ENCODE peak calls at places on chromosomes 3 and 15, in nine cellular contexts. One of them, this sample, is unnamed.

GRCh38 chr15:92901053-92901761 is 1.1 kb downstream of the CHD2 start:
- DNase-seq in esophagus muscularis mucosa: no peak
- DNase-seq in GM23338: no peak
- DNase-seq in HL-60: no peak
- DNase-seq in upper lobe of left lung: no peak
- DNase-seq in K562: no peak
- DNase-seq in spleen: no peak
- DNase-seq in GM12891: no peak
- DNase-seq in SK-N-MC: no peak
- DNase-seq in this sample: no peak

GRCh38 chr3:124784686-124785382 is 54.6 kb downstream of the UMPS start:
- DNase-seq in esophagus muscularis mucosa: no peak
- DNase-seq in SK-N-MC: no peak
- DNase-seq in spleen: peak
- DNase-seq in GM12891: no peak
- DNase-seq in K562: no peak
- DNase-seq in upper lobe of left lung: no peak
- DNase-seq in HL-60: no peak
- DNase-seq in GM23338: no peak
- DNase-seq in this sample: no peak

GRCh38 chr3:66386011-66386924 is 114.6 kb downstream of the LRIG1 start:
- DNase-seq in upper lobe of left lung: no peak
- DNase-seq in spleen: no peak
- DNase-seq in HL-60: no peak
- DNase-seq in GM12891: peak
- DNase-seq in K562: no peak
- DNase-seq in GM23338: no peak
- DNase-seq in SK-N-MC: no peak
- DNase-seq in esophagus muscularis mucosa: no peak
- DNase-seq in this sample: no peak

GRCh38 chr3:129051776-129052400 is 8.7 kb upstream of the GP9 start:
- DNase-seq in GM12891: no peak
- DNase-seq in spleen: no peak
- DNase-seq in SK-N-MC: no peak
- DNase-seq in K562: no peak
- DNase-seq in esophagus muscularis mucosa: no peak
- DNase-seq in HL-60: no peak
- DNase-seq in upper lobe of left lung: no peak
- DNase-seq in GM23338: no peak
- DNase-seq in this sample: no peak

GRCh38 chr3:73107215-73107614 is 45.8 kb downstream of the EBLN2 start:
- DNase-seq in GM23338: no peak
- DNase-seq in upper lobe of left lung: no peak
- DNase-seq in SK-N-MC: no peak
- DNase-seq in esophagus muscularis mucosa: no peak
- DNase-seq in spleen: no peak
- DNase-seq in GM12891: no peak
- DNase-seq in K562: no peak
- DNase-seq in HL-60: no peak
- DNase-seq in this sample: no peak

GRCh38 chr15:38471974-38472373 is 18.0 kb downstream of the FAM98B start:
- DNase-seq in esophagus muscularis mucosa: no peak
- DNase-seq in SK-N-MC: no peak
- DNase-seq in GM23338: no peak
- DNase-seq in GM12891: no peak
- DNase-seq in HL-60: no peak
- DNase-seq in upper lobe of left lung: no peak
- DNase-seq in spleen: no peak
- DNase-seq in K562: no peak
- DNase-seq in this sample: no peak

GRCh38 chr3:41579861-41580260 is 380.6 kb downstream of the CTNNB1 start:
- DNase-seq in HL-60: no peak
- DNase-seq in GM12891: peak
- DNase-seq in upper lobe of left lung: no peak
- DNase-seq in GM23338: no peak
- DNase-seq in K562: no peak
- DNase-seq in esophagus muscularis mucosa: no peak
- DNase-seq in spleen: no peak
- DNase-seq in SK-N-MC: no peak
- DNase-seq in this sample: peak

GRCh38 chr3:108042300-108042699 is 48.5 kb downstream of the CD47 start:
- DNase-seq in spleen: no peak
- DNase-seq in esophagus muscularis mucosa: no peak
- DNase-seq in GM12891: no peak
- DNase-seq in GM23338: no peak
- DNase-seq in upper lobe of left lung: peak
- DNase-seq in K562: no peak
- DNase-seq in HL-60: no peak
- DNase-seq in SK-N-MC: no peak
- DNase-seq in this sample: no peak

GRCh38 chr15:98878172-98878571 is 129.4 kb downstream of the PGPEP1L start:
- DNase-seq in SK-N-MC: no peak
- DNase-seq in GM23338: no peak
- DNase-seq in HL-60: no peak
- DNase-seq in upper lobe of left lung: no peak
- DNase-seq in esophagus muscularis mucosa: no peak
- DNase-seq in spleen: no peak
- DNase-seq in GM12891: no peak
- DNase-seq in K562: no peak
- DNase-seq in this sample: no peak

GRCh38 chr3:119652306-119653033 is 7.9 kb downstream of the POPDC2 start:
- DNase-seq in spleen: no peak
- DNase-seq in esophagus muscularis mucosa: no peak
- DNase-seq in GM23338: no peak
- DNase-seq in SK-N-MC: no peak
- DNase-seq in GM12891: no peak
- DNase-seq in upper lobe of left lung: no peak
- DNase-seq in HL-60: no peak
- DNase-seq in K562: no peak
- DNase-seq in this sample: no peak

GRCh38 chr3:40780341-40780800 is 255.6 kb downstream of the ZNF621 start:
- DNase-seq in SK-N-MC: no peak
- DNase-seq in K562: no peak
- DNase-seq in spleen: no peak
- DNase-seq in HL-60: no peak
- DNase-seq in upper lobe of left lung: peak
- DNase-seq in GM23338: peak
- DNase-seq in esophagus muscularis mucosa: peak
- DNase-seq in GM12891: no peak
- DNase-seq in this sample: no peak

GRCh38 chr3:183931881-183932280 is 47.2 kb upstream of the PARL start:
- DNase-seq in SK-N-MC: no peak
- DNase-seq in K562: no peak
- DNase-seq in GM12891: no peak
- DNase-seq in spleen: no peak
- DNase-seq in esophagus muscularis mucosa: no peak
- DNase-seq in GM23338: no peak
- DNase-seq in HL-60: no peak
- DNase-seq in upper lobe of left lung: no peak
- DNase-seq in this sample: no peak

GRCh38 chr3:9903238-9903624 is 583 bp downstream of the IL17RE start:
- DNase-seq in HL-60: no peak
- DNase-seq in SK-N-MC: no peak
- DNase-seq in esophagus muscularis mucosa: no peak
- DNase-seq in K562: no peak
- DNase-seq in spleen: peak
- DNase-seq in GM12891: no peak
- DNase-seq in GM23338: no peak
- DNase-seq in upper lobe of left lung: no peak
- DNase-seq in this sample: no peak

GRCh38 chr3:113186566-113186965 is 24.8 kb upstream of the BOC start:
- DNase-seq in spleen: no peak
- DNase-seq in upper lobe of left lung: no peak
- DNase-seq in HL-60: no peak
- DNase-seq in K562: no peak
- DNase-seq in GM12891: no peak
- DNase-seq in SK-N-MC: no peak
- DNase-seq in esophagus muscularis mucosa: peak
- DNase-seq in GM23338: no peak
- DNase-seq in this sample: no peak

GRCh38 chr3:32306072-32306471 is 67.6 kb downstream of the CMTM8 start:
- DNase-seq in upper lobe of left lung: no peak
- DNase-seq in HL-60: no peak
- DNase-seq in GM12891: no peak
- DNase-seq in spleen: no peak
- DNase-seq in esophagus muscularis mucosa: no peak
- DNase-seq in K562: no peak
- DNase-seq in GM23338: no peak
- DNase-seq in SK-N-MC: no peak
- DNase-seq in this sample: no peak

GRCh38 chr3:172244011-172244410 is 204.2 kb downstream of the GHSR start:
- DNase-seq in GM12891: no peak
- DNase-seq in K562: no peak
- DNase-seq in HL-60: no peak
- DNase-seq in spleen: no peak
- DNase-seq in esophagus muscularis mucosa: no peak
- DNase-seq in SK-N-MC: no peak
- DNase-seq in GM23338: no peak
- DNase-seq in upper lobe of left lung: no peak
- DNase-seq in this sample: no peak

GRCh38 chr3:158710601-158711000 is 21.7 kb downstream of the RARRES1 start:
- DNase-seq in GM12891: no peak
- DNase-seq in HL-60: no peak
- DNase-seq in esophagus muscularis mucosa: no peak
- DNase-seq in K562: no peak
- DNase-seq in GM23338: no peak
- DNase-seq in SK-N-MC: no peak
- DNase-seq in upper lobe of left lung: no peak
- DNase-seq in spleen: no peak
- DNase-seq in this sample: no peak

GRCh38 chr15:84671211-84671610 is 13.2 kb upstream of the NMB start:
- DNase-seq in SK-N-MC: no peak
- DNase-seq in spleen: no peak
- DNase-seq in GM12891: no peak
- DNase-seq in upper lobe of left lung: no peak
- DNase-seq in K562: no peak
- DNase-seq in esophagus muscularis mucosa: no peak
- DNase-seq in HL-60: no peak
- DNase-seq in GM23338: no peak
- DNase-seq in this sample: no peak

GRCh38 chr3:196120291-196120951 is 38.5 kb upstream of the TFRC start:
- DNase-seq in HL-60: peak
- DNase-seq in spleen: no peak
- DNase-seq in esophagus muscularis mucosa: no peak
- DNase-seq in SK-N-MC: no peak
- DNase-seq in GM12891: no peak
- DNase-seq in GM23338: no peak
- DNase-seq in K562: no peak
- DNase-seq in upper lobe of left lung: no peak
- DNase-seq in this sample: no peak

GRCh38 chr3:146547235-146547835 is 2.9 kb upstream of the PLSCR1 start:
- DNase-seq in esophagus muscularis mucosa: no peak
- DNase-seq in HL-60: no peak
- DNase-seq in K562: no peak
- DNase-seq in GM12891: no peak
- DNase-seq in upper lobe of left lung: no peak
- DNase-seq in GM23338: no peak
- DNase-seq in SK-N-MC: no peak
- DNase-seq in spleen: no peak
- DNase-seq in this sample: no peak

GRCh38 chr3:67700596-67700995 is 46.2 kb upstream of the SUCLG2 start:
- DNase-seq in spleen: no peak
- DNase-seq in HL-60: no peak
- DNase-seq in esophagus muscularis mucosa: no peak
- DNase-seq in SK-N-MC: no peak
- DNase-seq in GM23338: no peak
- DNase-seq in GM12891: no peak
- DNase-seq in K562: no peak
- DNase-seq in upper lobe of left lung: no peak
- DNase-seq in this sample: peak
- TF ChIP-seq POLR2AphosphoS5 in spleen: no peak
- TF ChIP-seq POLR2AphosphoS5 in HL-60: no peak
- TF ChIP-seq POLR2AphosphoS5 in esophagus muscularis mucosa: no peak
- TF ChIP-seq POLR2AphosphoS5 in SK-N-MC: no peak
- TF ChIP-seq POLR2AphosphoS5 in GM23338: no peak
- TF ChIP-seq POLR2AphosphoS5 in GM12891: no peak
- TF ChIP-seq POLR2AphosphoS5 in K562: no peak
- TF ChIP-seq POLR2AphosphoS5 in upper lobe of left lung: no peak
- TF ChIP-seq POLR2AphosphoS5 in this sample: no peak

GRCh38 chr3:87147562-87147961 is 79.5 kb upstream of the CHMP2B start:
- DNase-seq in spleen: no peak
- DNase-seq in upper lobe of left lung: no peak
- DNase-seq in GM23338: no peak
- DNase-seq in HL-60: no peak
- DNase-seq in SK-N-MC: no peak
- DNase-seq in K562: no peak
- DNase-seq in esophagus muscularis mucosa: no peak
- DNase-seq in GM12891: no peak
- DNase-seq in this sample: no peak
- TF ChIP-seq POLR2AphosphoS5 in spleen: no peak
- TF ChIP-seq POLR2AphosphoS5 in upper lobe of left lung: no peak
- TF ChIP-seq POLR2AphosphoS5 in GM23338: no peak
- TF ChIP-seq POLR2AphosphoS5 in HL-60: no peak
- TF ChIP-seq POLR2AphosphoS5 in SK-N-MC: no peak
- TF ChIP-seq POLR2AphosphoS5 in K562: no peak
- TF ChIP-seq POLR2AphosphoS5 in esophagus muscularis mucosa: no peak
- TF ChIP-seq POLR2AphosphoS5 in GM12891: no peak
- TF ChIP-seq POLR2AphosphoS5 in this sample: no peak

GRCh38 chr15:34620814-34621213 is 37.4 kb upstream of the GOLGA8B start:
- DNase-seq in upper lobe of left lung: no peak
- DNase-seq in esophagus muscularis mucosa: no peak
- DNase-seq in SK-N-MC: no peak
- DNase-seq in HL-60: no peak
- DNase-seq in spleen: no peak
- DNase-seq in GM23338: no peak
- DNase-seq in GM12891: no peak
- DNase-seq in K562: no peak
- DNase-seq in this sample: no peak
- TF ChIP-seq POLR2AphosphoS5 in upper lobe of left lung: no peak
- TF ChIP-seq POLR2AphosphoS5 in esophagus muscularis mucosa: no peak
- TF ChIP-seq POLR2AphosphoS5 in SK-N-MC: no peak
- TF ChIP-seq POLR2AphosphoS5 in HL-60: no peak
- TF ChIP-seq POLR2AphosphoS5 in spleen: no peak
- TF ChIP-seq POLR2AphosphoS5 in GM23338: no peak
- TF ChIP-seq POLR2AphosphoS5 in GM12891: no peak
- TF ChIP-seq POLR2AphosphoS5 in K562: no peak
- TF ChIP-seq POLR2AphosphoS5 in this sample: no peak

DNA sequence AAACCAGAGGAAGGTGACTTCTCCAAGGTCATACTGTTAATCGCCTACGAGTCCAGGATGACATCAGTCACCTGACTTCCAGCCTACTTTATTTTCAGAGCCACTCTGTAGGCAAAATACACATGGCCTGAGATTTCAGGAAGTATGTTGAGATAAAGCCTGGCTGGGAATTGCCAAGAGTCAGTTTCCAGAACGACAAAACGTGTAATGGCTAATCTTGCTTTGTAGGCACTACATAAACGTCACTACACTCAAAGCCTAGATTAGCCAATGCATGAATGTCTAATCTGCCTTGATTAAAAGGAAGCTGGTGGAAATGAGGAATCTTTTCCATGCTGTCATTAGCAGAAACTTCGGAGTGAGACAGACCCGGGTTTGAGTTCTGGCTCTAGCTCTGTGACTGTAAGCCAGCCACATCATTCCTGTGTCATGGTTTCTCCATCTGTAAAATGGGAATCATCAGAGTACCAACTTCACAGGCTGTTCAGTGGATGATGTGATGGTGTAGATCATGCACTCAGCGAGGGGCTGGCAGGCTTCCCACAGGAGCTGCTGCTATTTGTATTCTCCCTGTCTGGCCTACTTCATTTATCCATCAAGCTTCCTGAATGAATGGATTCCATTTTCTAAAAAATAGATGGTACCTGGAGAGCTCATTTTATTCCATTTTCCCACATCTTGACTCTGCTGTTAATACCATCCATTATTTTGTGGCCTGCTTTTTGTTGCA is 241.9 kb downstream of the XXYLT1 start:
- DNase-seq in HL-60: no peak
- DNase-seq in SK-N-MC: no peak
- DNase-seq in esophagus muscularis mucosa: no peak
- DNase-seq in GM12891: no peak
- DNase-seq in spleen: no peak
- DNase-seq in GM23338: no peak
- DNase-seq in K562: no peak
- DNase-seq in upper lobe of left lung: no peak
- DNase-seq in this sample: no peak
- TF ChIP-seq POLR2AphosphoS5 in HL-60: no peak
- TF ChIP-seq POLR2AphosphoS5 in SK-N-MC: no peak
- TF ChIP-seq POLR2AphosphoS5 in esophagus muscularis mucosa: peak
- TF ChIP-seq POLR2AphosphoS5 in GM12891: no peak
- TF ChIP-seq POLR2AphosphoS5 in spleen: peak
- TF ChIP-seq POLR2AphosphoS5 in GM23338: no peak
- TF ChIP-seq POLR2AphosphoS5 in K562: no peak
- TF ChIP-seq POLR2AphosphoS5 in upper lobe of left lung: no peak
- TF ChIP-seq POLR2AphosphoS5 in this sample: no peak

This sample was measured in SK-N-SH.